ENCODE peak calls at places on chromosome 3, in five cellular contexts. U is fibroblast of pulmonary artery, C is gastrocnemius medialis, T is stomach, J is epithelial cell of esophagus. R is an unnamed sample.

GRCh38 chr3:114418724-114419543 is 125.1 kb downstream of the TIGIT start:
- DNase-seq in C (no peak), T (no peak), J (peak; percentile 86), U (peak; percentile 95), R (no peak)

GRCh38 chr3:12907296-12907695 is 65.9 kb upstream of the RPL32 start:
- DNase-seq in C (no peak), U (no peak), J (no peak), T (no peak), R (no peak)

GRCh38 chr3:81955908-81956307 is 194.5 kb upstream of the GBE1 start:
- DNase-seq in C (no peak), T (no peak), U (no peak), J (no peak), R (no peak)

GRCh38 chr3:10419637-10420232 is 85.7 kb downstream of the ATP2B2 start:
- DNase-seq in U (no peak), J (peak; percentile 71), C (no peak), T (no peak), R (no peak)

GRCh38 chr3:127412578-127413317 is 124.9 kb upstream of the PRR20G start:
- DNase-seq in C (no peak), U (no peak), J (no peak), T (no peak), R (peak; percentile 60)

GRCh38 chr3:134933997-134934396 is 138.9 kb downstream of the EPHB1 start:
- DNase-seq in C (no peak), J (no peak), T (no peak), U (no peak), R (no peak)

GRCh38 chr3:169008772-169009358 is 654.6 kb downstream of the MECOM start:
- DNase-seq in U (no peak), J (peak; percentile 36), C (no peak), T (no peak), R (no peak)

GRCh38 chr3:186663351-186664118 is 2.3 kb upstream of the HRG start:
- DNase-seq in J (no peak), T (no peak), U (no peak), C (no peak), R (no peak)

GRCh38 chr3:147613710-147614109 is 204.5 kb downstream of the ZIC1 start:
- DNase-seq in U (no peak), C (no peak), T (no peak), J (no peak), R (no peak)

GRCh38 chr3:185935465-185936263 is 2.1 kb downstream of the TRA2B start:
- DNase-seq in U (no peak), T (no peak), C (no peak), J (no peak), R (no peak)

GRCh38 chr3:10249833-10250232 is 1.6 kb downstream of the TATDN2 start:
- DNase-seq in U (no peak), T (no peak), C (no peak), J (no peak), R (no peak)

GRCh38 chr3:11204697-11205397 is 50.6 kb downstream of the HRH1 start:
- DNase-seq in T (no peak), U (peak; percentile 43), C (no peak), J (no peak), R (no peak)

GRCh38 chr3:59809750-59810444 is 760.1 kb upstream of the CFAP20DC start:
- DNase-seq in J (peak; percentile 59), C (no peak), T (no peak), U (peak; percentile 34), R (no peak)

GRCh38 chr3:136752046-136752326 is 192 bp downstream of the STAG1 start:
- DNase-seq in C (no peak), U (no peak), T (no peak), J (peak; percentile 65), R (no peak)

GRCh38 chr3:45946307-45946706 is 3.0 kb downstream of the CXCR6 start:
- DNase-seq in C (no peak), J (no peak), U (no peak), T (no peak), R (no peak)
- TF ChIP-seq CTCF in C (no peak), J (no peak), U (no peak), T (no peak), R (no peak)

DNA sequence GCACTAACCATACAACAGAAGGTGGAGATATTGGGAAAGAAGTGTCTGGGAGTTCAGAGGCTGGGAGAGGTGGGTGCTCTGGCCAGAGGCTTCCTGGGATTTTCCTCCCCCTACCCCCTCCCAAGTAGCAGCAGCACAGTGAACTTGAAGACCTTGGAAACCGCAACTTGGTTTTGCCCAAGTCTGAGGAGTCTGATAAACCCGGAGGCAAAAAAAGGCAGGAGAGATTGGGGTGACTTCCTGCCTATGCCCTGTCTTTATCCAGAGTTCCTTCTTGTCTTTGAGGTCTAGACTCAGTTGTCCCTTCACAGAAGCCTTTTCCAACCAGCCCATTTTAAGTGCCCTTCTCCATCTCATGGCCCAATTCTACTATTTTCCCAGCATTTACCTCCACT is 25.4 kb upstream of the THRB start:
- DNase-seq in U (no peak), C (no peak), J (no peak), T (no peak), R (no peak)
- TF ChIP-seq CTCF in U (no peak), C (no peak), J (no peak), T (no peak), R (no peak)

DNA sequence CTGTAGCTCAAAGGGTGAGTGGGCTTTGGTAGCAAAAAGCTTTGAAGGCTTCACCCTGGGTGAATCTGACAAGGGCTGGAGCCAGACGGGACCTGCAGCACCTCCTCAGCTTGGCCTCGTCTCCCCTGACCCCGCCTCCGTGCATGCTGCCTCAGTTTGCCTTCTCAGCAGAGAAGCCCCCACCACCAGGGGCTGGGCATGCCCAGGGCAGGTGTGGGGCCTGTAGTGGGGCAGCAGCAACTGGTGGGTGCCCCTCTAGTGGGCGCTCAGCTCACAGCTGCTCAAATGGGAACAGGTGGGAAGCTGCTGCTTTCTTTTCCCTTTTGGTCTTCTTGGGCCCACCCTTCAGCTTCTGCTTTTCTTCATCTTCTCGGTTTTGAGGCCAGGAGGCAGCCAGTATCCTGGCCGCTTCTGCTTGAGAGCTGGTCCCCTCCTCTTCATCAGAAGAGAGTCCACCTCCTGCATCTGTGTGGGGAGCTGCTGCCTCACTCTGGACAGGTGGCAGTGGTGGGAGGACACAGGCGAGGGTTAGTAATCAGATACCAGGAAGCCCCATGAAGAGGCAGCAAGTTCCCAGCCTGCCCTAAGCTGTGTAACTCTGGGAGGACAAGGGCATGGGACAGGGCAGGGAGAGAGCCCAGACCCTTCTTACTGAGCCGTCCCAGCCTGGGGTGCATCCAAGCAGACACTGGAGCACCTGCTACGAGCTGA is 21.0 kb downstream of the TMEM43 start:
- DNase-seq in T (no peak), U (no peak), C (no peak), J (no peak), R (no peak)
- TF ChIP-seq CTCF in T (no peak), U (no peak), C (no peak), J (no peak), R (no peak)

DNA sequence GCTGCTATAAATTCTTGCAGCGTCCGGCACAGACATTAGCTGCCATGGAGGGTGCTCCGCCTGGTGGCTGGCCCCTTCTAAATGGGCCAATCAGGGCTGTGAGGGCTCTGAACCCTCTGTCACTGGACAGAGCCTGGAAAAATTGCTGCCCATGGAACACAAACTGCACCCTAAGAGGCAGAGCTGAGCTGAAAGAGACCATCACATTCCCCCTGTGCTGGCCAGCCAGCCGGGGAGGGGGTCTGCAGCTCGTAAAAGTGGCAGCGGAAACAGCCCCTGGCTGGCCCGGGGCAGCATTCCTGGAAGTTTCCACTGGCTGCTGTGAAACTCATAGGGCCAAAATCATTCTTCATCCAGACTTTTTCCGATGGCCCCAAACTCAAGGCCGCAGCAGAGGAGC is 21.0 kb upstream of the DUSP7 start:
- DNase-seq in U (no peak), C (no peak), T (no peak), J (no peak), R (no peak)
- TF ChIP-seq CTCF in U (no peak), C (no peak), T (no peak), J (no peak), R (no peak)

GRCh38 chr3:32004111-32004790 is 22.7 kb downstream of the ZNF860 start:
- DNase-seq in J (peak; percentile 51), U (no peak), C (no peak), T (no peak), R (no peak)
- TF ChIP-seq CTCF in J (peak; percentile 48), U (no peak), C (no peak), T (no peak), R (no peak)

DNA sequence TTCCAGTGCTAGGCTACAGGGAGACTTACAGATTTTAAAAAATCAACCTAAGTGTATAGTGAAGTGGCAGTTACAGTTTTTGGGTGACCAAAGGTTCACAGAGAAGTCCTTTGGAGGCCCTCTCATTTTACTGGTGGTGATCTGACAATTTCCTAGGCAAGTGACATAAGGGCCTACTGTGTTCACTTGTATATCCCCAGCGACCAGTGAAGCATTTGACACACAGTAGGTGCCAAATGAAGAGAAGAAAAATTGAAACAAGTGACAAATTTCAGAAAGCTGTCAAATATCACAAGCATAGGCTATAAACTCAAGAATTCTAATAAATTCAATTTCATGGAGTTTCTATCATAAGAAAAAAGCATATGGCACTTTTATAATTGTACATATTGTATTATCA is 89.5 kb downstream of the RPL22L1 start:
- DNase-seq in T (no peak), J (no peak), C (no peak), U (no peak), R (no peak)
- TF ChIP-seq CTCF in T (no peak), J (no peak), C (no peak), U (no peak), R (no peak)

R was measured in osteocyte.